ENCODE peak calls at places on chromosomes 1 and 21, in five cellular contexts. J, A, B, C and L are unnamed samples.

GRCh38 chr1:20448626-20449215 is 37.3 kb downstream of the CAMK2N1 start:
- DNase-seq in J (no peak), A (peak), B (no peak), C (no peak), L (no peak)

GRCh38 chr1:3902111-3902511 is 2.0 kb upstream of the C1orf174 start:
- DNase-seq in J (no peak), A (no peak), B (no peak), C (no peak), L (no peak)

GRCh38 chr1:40508375-40509341 is at the start of gene EXO5:
- DNase-seq in J (peak), A (peak), B (peak), C (peak), L (peak)

GRCh38 chr1:43205671-43206070 is 33.5 kb downstream of the CFAP57 start:
- DNase-seq in J (no peak), A (no peak), B (peak), C (peak), L (no peak)

GRCh38 chr1:52834798-52835197 is 7.8 kb upstream of the ZYG11A start:
- DNase-seq in J (no peak), A (no peak), B (no peak), C (no peak), L (no peak)

GRCh38 chr1:58626293-58626692 is 49.2 kb upstream of the TACSTD2 start:
- DNase-seq in J (no peak), A (no peak), B (no peak), C (no peak), L (no peak)

GRCh38 chr1:31523769-31524168 is 52.5 kb upstream of the TINAGL1 start:
- DNase-seq in J (no peak), A (no peak), B (peak), C (peak), L (no peak)

GRCh38 chr1:163035791-163036249 is 33.3 kb upstream of the RGS4 start:
- DNase-seq in J (no peak), A (no peak), B (peak), C (peak), L (no peak)

GRCh38 chr21:45522381-45522780 is 19.9 kb downstream of the SLC19A1 start:
- DNase-seq in J (no peak), A (no peak), B (no peak), C (no peak), L (no peak)

GRCh38 chr1:100265562-100265930 is 470 bp upstream of the RTCA start:
- DNase-seq in J (no peak), A (no peak), B (no peak), C (peak), L (no peak)
- H3K23ac ChIP-seq in J (no peak), A (no peak), B (no peak), C (peak), L (no peak)

DNA sequence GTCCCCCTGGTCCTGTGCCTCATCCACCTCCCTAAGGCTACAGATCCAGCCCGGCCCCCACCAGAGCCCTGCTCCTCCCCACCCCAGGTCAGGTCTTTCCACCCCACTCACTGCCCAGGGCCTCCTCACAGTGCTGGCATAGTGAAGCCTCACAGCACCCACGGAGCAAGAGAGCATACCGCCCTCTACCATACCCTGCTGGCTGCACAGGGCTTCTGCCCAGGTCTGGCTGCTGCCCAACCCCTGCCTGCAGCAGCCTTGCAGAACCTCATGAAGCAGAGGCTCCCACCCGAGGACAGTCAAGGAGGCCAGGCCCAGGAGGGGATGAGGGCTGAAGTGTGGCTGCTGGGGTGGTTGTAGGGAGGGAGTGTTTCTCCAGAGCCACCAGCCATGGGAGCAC is 19.7 kb upstream of the ARF1 start:
- DNase-seq in J (no peak), A (no peak), B (no peak), C (no peak), L (no peak)
- H2BK12ac ChIP-seq in J (no peak), A (no peak), B (no peak), C (no peak), L (no peak)

DNA sequence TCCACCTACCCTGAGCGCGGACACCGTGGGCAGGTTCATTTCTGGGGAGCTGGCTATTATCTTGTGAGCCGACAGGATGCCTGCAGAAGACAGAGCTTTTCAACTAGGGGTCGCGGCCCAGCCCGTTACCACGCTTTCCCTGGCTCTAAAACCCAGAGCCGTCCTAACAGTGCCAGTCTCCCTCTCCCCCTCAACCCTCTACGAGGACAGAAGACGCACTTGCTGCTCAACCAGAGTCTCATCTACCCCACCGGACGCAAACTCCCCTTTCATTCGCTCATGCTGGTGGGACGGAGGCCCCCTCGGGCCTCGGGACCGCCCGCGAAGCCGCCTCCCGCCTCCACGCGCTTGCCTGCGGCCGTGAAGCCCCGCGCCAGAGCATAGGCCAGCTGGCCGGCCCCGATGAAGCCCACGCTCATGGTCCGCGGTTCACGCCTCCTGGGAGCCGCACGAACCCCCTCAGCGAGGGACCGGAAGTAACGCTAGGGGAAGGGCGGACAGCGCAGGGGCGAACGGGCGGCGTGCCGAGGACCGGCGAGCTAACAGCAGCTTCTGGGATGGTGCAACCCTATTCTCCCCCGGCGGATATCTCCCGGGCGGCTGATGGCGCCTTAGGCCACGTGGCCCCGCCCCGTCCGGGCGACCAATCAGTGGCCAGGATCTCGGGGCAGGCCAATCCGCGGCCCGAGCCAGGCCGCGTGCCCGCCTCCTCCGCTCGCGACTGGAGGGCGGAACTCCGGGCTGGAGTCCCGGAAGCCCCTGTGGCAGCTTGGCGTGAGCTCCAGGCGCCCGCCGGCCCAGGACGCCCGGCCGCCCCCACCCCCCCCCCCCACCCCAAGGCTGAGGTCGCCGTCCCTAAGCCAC is at the start of gene PYCR2:
- DNase-seq in J (peak), A (peak), B (peak), C (peak), L (peak)
- H3K23ac ChIP-seq in J (no peak), A (peak), B (peak), C (no peak), L (no peak)

GRCh38 chr1:54327386-54328116 is 78.6 kb downstream of the SSBP3 start:
- DNase-seq in J (no peak), A (no peak), B (peak), C (peak), L (no peak)
- H2BK12ac ChIP-seq in J (no peak), A (no peak), B (peak), C (no peak), L (peak)

GRCh38 chr1:154937051-154937987 is 800 bp upstream of the PMVK start:
- DNase-seq in J (peak), A (peak), B (peak), C (peak), L (peak)
- H3K23ac ChIP-seq in J (no peak), A (no peak), B (no peak), C (no peak), L (no peak)

DNA sequence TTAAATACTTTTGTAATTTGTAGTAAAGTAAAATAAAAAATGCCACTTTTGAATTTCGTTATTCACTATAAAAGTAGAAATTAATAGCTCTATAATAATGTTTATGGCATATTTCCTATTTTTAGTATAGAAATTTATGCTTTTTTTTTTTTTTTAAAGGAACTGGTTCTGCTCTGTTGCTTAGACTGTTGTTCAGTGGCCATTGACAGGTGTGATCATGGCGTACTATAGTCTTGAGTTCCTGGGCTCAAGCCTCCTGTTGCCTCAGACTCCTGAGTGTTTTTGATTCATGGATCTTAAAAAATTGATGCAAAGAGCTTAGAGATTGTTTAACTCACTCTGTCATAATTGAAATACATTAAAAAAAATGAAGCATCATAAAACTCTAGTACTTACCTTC is 53.6 kb downstream of the RPS6KC1 start:
- DNase-seq in J (no peak), A (no peak), B (no peak), C (no peak), L (no peak)
- H2BK12ac ChIP-seq in J (no peak), A (no peak), B (no peak), C (no peak), L (no peak)

GRCh38 chr21:35616090-35616489 is 444.2 kb downstream of the SETD4 start:
- DNase-seq in J (no peak), A (no peak), B (peak), C (no peak), L (no peak)

GRCh38 chr21:35617491-35617890 is 442.8 kb downstream of the SETD4 start:
- DNase-seq in J (no peak), A (no peak), B (no peak), C (peak), L (no peak)

GRCh38 chr21:35615325-35615724 is 445.0 kb downstream of the SETD4 start:
- DNase-seq in J (no peak), A (no peak), B (no peak), C (no peak), L (no peak)

GRCh38 chr21:35622612-35623011 is 437.7 kb downstream of the SETD4 start:
- DNase-seq in J (no peak), A (no peak), B (no peak), C (no peak), L (no peak)

GRCh38 chr21:35619184-35619583 is 441.1 kb downstream of the SETD4 start:
- DNase-seq in J (no peak), A (no peak), B (peak), C (peak), L (no peak)
- H3K23ac ChIP-seq in J (no peak), A (no peak), B (no peak), C (no peak), L (no peak)

GRCh38 chr1:233442392-233442791 is 114.9 kb downstream of the MAP3K21 start:
- DNase-seq in J (no peak), A (no peak), B (no peak), C (no peak), L (no peak)
- H2BK12ac ChIP-seq in J (no peak), A (no peak), B (no peak), C (no peak), L (no peak)